ENCODE peak calls at places on chromosome 14, in nine cellular contexts. D, T, L, N, J, S, U, C and R are unnamed samples.

GRCh38 chr14:94451826-94452225 is 774 bp downstream of the SERPINA11 start:
- DNase-seq in T (no peak), S (no peak), L (no peak), U (no peak), D (no peak), C (no peak), N (no peak), J (no peak), R (no peak)

GRCh38 chr14:56056031-56056430 is 62.2 kb upstream of the PELI2 start:
- DNase-seq in N (no peak), T (no peak), J (no peak), C (no peak), L (no peak), D (peak), U (no peak), S (no peak), R (no peak)

GRCh38 chr14:92496458-92496857 is 17.1 kb upstream of the RIN3 start:
- DNase-seq in T (no peak), J (no peak), C (no peak), U (no peak), N (no peak), L (no peak), S (no peak), D (no peak), R (no peak)

GRCh38 chr14:85622106-85622505 is 92.2 kb downstream of the FLRT2 start:
- DNase-seq in U (no peak), S (no peak), L (no peak), D (no peak), C (no peak), T (no peak), J (no peak), N (no peak), R (no peak)

GRCh38 chr14:81517798-81518398 is 15.8 kb downstream of the SEL1L start:
- DNase-seq in S (no peak), L (peak), J (no peak), D (no peak), N (peak), U (peak), C (peak), T (no peak), R (peak)

GRCh38 chr14:34104750-34105397 is 154.0 kb upstream of the EGLN3 start:
- DNase-seq in L (no peak), U (no peak), J (peak), T (no peak), N (no peak), C (no peak), D (no peak), S (no peak), R (no peak)

GRCh38 chr14:100982356-100982755 is 78.8 kb upstream of the RTL1 start:
- DNase-seq in L (no peak), T (no peak), N (no peak), U (no peak), J (no peak), C (no peak), S (no peak), D (no peak), R (no peak)

GRCh38 chr14:102196008-102196407 is 56.3 kb downstream of the WDR20 start:
- DNase-seq in U (peak), N (no peak), J (no peak), C (no peak), L (no peak), S (no peak), T (no peak), D (no peak), R (no peak)

GRCh38 chr14:79543966-79544365 is 667.3 kb downstream of the DIO2 start:
- DNase-seq in D (peak), C (no peak), N (peak), L (peak), U (no peak), J (peak), S (no peak), T (no peak), R (no peak)

GRCh38 chr14:22766457-22767322 is at the start of gene OXA1L:
- DNase-seq in D (peak), C (peak), S (peak), L (peak), N (peak), U (peak), J (peak), T (peak), R (peak)

GRCh38 chr14:99745307-99745951 is 47.8 kb upstream of the EML1 start:
- DNase-seq in T (peak), N (peak), S (no peak), U (no peak), J (no peak), L (no peak), D (no peak), C (no peak), R (no peak)

GRCh38 chr14:44030963-44031362 is 476.1 kb downstream of the FSCB start:
- DNase-seq in S (no peak), L (no peak), T (no peak), U (no peak), J (peak), C (no peak), N (no peak), D (peak), R (no peak)

GRCh38 chr14:104386281-104386841 is 193.2 kb upstream of the C14orf180 start:
- DNase-seq in L (no peak), D (peak), S (no peak), U (peak), J (no peak), N (no peak), T (no peak), C (peak), R (no peak)

GRCh38 chr14:74792249-74793039 is 29.3 kb downstream of the YLPM1 start:
- DNase-seq in J (no peak), C (no peak), T (no peak), N (peak), L (no peak), S (no peak), U (no peak), D (no peak), R (no peak)

GRCh38 chr14:71438684-71439083 is 493.5 kb upstream of the RGS6 start:
- DNase-seq in L (peak), J (no peak), C (no peak), N (no peak), T (no peak), D (peak), S (peak), U (no peak), R (no peak)

GRCh38 chr14:76942288-76942778 is 86.2 kb downstream of the IRF2BPL start:
- DNase-seq in U (no peak), T (no peak), C (no peak), S (no peak), J (no peak), L (no peak), D (peak), N (no peak), R (no peak)

GRCh38 chr14:21612324-21612723 is 22.4 kb downstream of the OR10G2 start:
- DNase-seq in L (no peak), T (no peak), D (no peak), S (no peak), U (no peak), N (no peak), C (no peak), J (no peak), R (no peak)